ENCODE peak calls at places on chromosomes 13 and 19, in five cellular contexts. One of them, this sample, is unnamed.

GRCh38 chr19:3365447-3366103 is 808 bp upstream of the NFIC start:
- DNase-seq in hepatocyte: no peak
- DNase-seq in heart left ventricle: peak; percentile 82
- DNase-seq in ovary: peak; percentile 75
- DNase-seq in fibroblast of lung: no peak
- DNase-seq in this sample: peak; percentile 76

GRCh38 chr19:17468302-17469091 is 1.8 kb upstream of the SLC27A1 start:
- DNase-seq in hepatocyte: no peak
- DNase-seq in heart left ventricle: peak; percentile 93
- DNase-seq in ovary: peak; percentile 80
- DNase-seq in fibroblast of lung: no peak
- DNase-seq in this sample: peak; percentile 40

GRCh38 chr19:1523412-1524205 is at the start of gene PLK5:
- DNase-seq in hepatocyte: no peak
- DNase-seq in heart left ventricle: no peak
- DNase-seq in ovary: no peak
- DNase-seq in fibroblast of lung: no peak
- DNase-seq in this sample: no peak

GRCh38 chr19:4559569-4559968 is at the start of gene SEMA6B:
- DNase-seq in hepatocyte: peak; percentile 2
- DNase-seq in heart left ventricle: peak; percentile 65
- DNase-seq in ovary: no peak
- DNase-seq in fibroblast of lung: no peak
- DNase-seq in this sample: no peak

GRCh38 chr13:67140006-67140405 is 90.1 kb downstream of the PCDH9 start:
- DNase-seq in hepatocyte: no peak
- DNase-seq in heart left ventricle: no peak
- DNase-seq in ovary: no peak
- DNase-seq in fibroblast of lung: no peak
- DNase-seq in this sample: no peak

GRCh38 chr13:25207291-25207690 is 35.2 kb upstream of the AMER2 start:
- DNase-seq in hepatocyte: no peak
- DNase-seq in heart left ventricle: no peak
- DNase-seq in ovary: no peak
- DNase-seq in fibroblast of lung: no peak
- DNase-seq in this sample: no peak

GRCh38 chr19:38852231-38853044 is 2.7 kb upstream of the HNRNPL start:
- DNase-seq in hepatocyte: peak; percentile 66
- DNase-seq in heart left ventricle: peak; percentile 79
- DNase-seq in ovary: peak; percentile 82
- DNase-seq in fibroblast of lung: peak; percentile 60
- DNase-seq in this sample: no peak

GRCh38 chr19:4933528-4933927 is 24.2 kb downstream of the UHRF1 start:
- DNase-seq in hepatocyte: no peak
- DNase-seq in heart left ventricle: no peak
- DNase-seq in ovary: no peak
- DNase-seq in fibroblast of lung: peak; percentile 65
- DNase-seq in this sample: peak; percentile 32

GRCh38 chr19:51704601-51705000 is 11.5 kb downstream of the SPACA6 start:
- DNase-seq in hepatocyte: no peak
- DNase-seq in heart left ventricle: no peak
- DNase-seq in ovary: peak; percentile 63
- DNase-seq in fibroblast of lung: no peak
- DNase-seq in this sample: no peak

GRCh38 chr13:27182844-27183497 is 11.4 kb upstream of the USP12 start:
- DNase-seq in hepatocyte: peak; percentile 52
- DNase-seq in heart left ventricle: peak; percentile 62
- DNase-seq in ovary: no peak
- DNase-seq in fibroblast of lung: peak; percentile 81
- DNase-seq in this sample: peak; percentile 79

GRCh38 chr13:56201834-56202233 is 938.9 kb upstream of the PRR20A start:
- DNase-seq in hepatocyte: no peak
- DNase-seq in heart left ventricle: no peak
- DNase-seq in ovary: no peak
- DNase-seq in fibroblast of lung: no peak
- DNase-seq in this sample: no peak

GRCh38 chr19:13016628-13017305 is 21.5 kb downstream of the NFIX start:
- DNase-seq in hepatocyte: no peak
- DNase-seq in heart left ventricle: no peak
- DNase-seq in ovary: no peak
- DNase-seq in fibroblast of lung: no peak
- DNase-seq in this sample: no peak

GRCh38 chr19:51346742-51347141 is 4.8 kb upstream of the VSIG10L start:
- DNase-seq in hepatocyte: no peak
- DNase-seq in heart left ventricle: no peak
- DNase-seq in ovary: no peak
- DNase-seq in fibroblast of lung: no peak
- DNase-seq in this sample: no peak

GRCh38 chr19:11663162-11663561 is 65.9 kb downstream of the ZNF627 start:
- DNase-seq in hepatocyte: no peak
- DNase-seq in heart left ventricle: no peak
- DNase-seq in ovary: no peak
- DNase-seq in fibroblast of lung: no peak
- DNase-seq in this sample: no peak

GRCh38 chr19:28468701-28469459 is 744.1 kb downstream of the UQCRFS1 start:
- DNase-seq in hepatocyte: peak; percentile 79
- DNase-seq in heart left ventricle: no peak
- DNase-seq in ovary: no peak
- DNase-seq in fibroblast of lung: no peak
- DNase-seq in this sample: no peak

GRCh38 chr19:49272204-49272603 is 52.8 kb downstream of the SLC6A16 start:
- DNase-seq in hepatocyte: no peak
- DNase-seq in heart left ventricle: no peak
- DNase-seq in ovary: no peak
- DNase-seq in fibroblast of lung: peak; percentile 22
- DNase-seq in this sample: peak; percentile 31

GRCh38 chr19:48556163-48556562 is 4.2 kb downstream of the SULT2B1 start:
- DNase-seq in hepatocyte: peak; percentile 82
- DNase-seq in heart left ventricle: no peak
- DNase-seq in ovary: no peak
- DNase-seq in fibroblast of lung: peak; percentile 68
- DNase-seq in this sample: peak; percentile 60

GRCh38 chr13:93413972-93414717 is 187.5 kb downstream of the GPC6 start:
- DNase-seq in hepatocyte: no peak
- DNase-seq in heart left ventricle: no peak
- DNase-seq in ovary: no peak
- DNase-seq in fibroblast of lung: peak; percentile 68
- DNase-seq in this sample: peak; percentile 57

GRCh38 chr13:50676602-50677001 is 166.9 kb downstream of the DLEU7 start:
- DNase-seq in hepatocyte: peak; percentile 47
- DNase-seq in heart left ventricle: no peak
- DNase-seq in ovary: no peak
- DNase-seq in fibroblast of lung: peak; percentile 31
- DNase-seq in this sample: peak; percentile 54

GRCh38 chr19:4993683-4994082 is 24.8 kb downstream of the KDM4B start:
- DNase-seq in hepatocyte: no peak
- DNase-seq in heart left ventricle: no peak
- DNase-seq in ovary: no peak
- DNase-seq in fibroblast of lung: no peak
- DNase-seq in this sample: no peak

GRCh38 chr19:10334340-10335148 is 1.2 kb upstream of the RAVER1 start:
- DNase-seq in hepatocyte: peak; percentile 96
- DNase-seq in heart left ventricle: peak; percentile 97
- DNase-seq in ovary: peak; percentile 96
- DNase-seq in fibroblast of lung: peak; percentile 95
- DNase-seq in this sample: peak; percentile 96

GRCh38 chr19:1624458-1624857 is 19.2 kb upstream of the UQCR11 start:
- DNase-seq in hepatocyte: peak; percentile 64
- DNase-seq in heart left ventricle: peak; percentile 48
- DNase-seq in ovary: no peak
- DNase-seq in fibroblast of lung: peak; percentile 57
- DNase-seq in this sample: peak; percentile 67

DNA sequence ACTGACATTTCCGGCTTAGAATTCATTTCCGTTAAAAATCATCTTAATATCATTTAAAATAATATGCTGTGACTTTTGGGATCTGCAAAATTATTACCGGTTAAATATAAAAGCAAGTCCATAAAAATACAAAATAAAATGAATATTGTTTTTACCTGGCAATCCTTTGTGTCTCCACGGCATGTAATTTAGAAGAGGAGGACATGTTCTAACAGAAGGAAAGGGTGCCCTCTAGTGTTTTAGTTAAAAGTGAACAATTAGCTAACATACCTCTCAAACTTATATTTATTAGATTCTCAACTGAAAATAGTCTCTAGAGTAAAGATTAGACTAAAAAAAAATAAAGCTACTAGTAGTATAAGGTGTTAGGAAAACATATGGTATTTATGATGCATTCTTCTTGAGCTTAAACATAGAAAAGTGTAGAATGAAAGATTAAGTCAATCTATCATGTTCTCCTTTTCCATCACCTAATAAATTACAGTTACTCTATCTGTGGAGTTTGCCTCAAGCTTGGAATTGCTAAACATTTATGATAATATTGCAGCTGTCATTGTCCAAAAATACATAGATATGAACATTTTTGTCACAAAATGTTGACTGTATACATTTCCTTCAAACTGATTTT is 676.7 kb upstream of the SPRY2 start:
- DNase-seq in hepatocyte: peak; percentile 77
- DNase-seq in heart left ventricle: no peak
- DNase-seq in ovary: no peak
- DNase-seq in fibroblast of lung: peak; percentile 77
- DNase-seq in this sample: peak; percentile 70
- TF ChIP-seq CTCF in hepatocyte: peak; percentile 77
- TF ChIP-seq CTCF in heart left ventricle: peak; percentile 51
- TF ChIP-seq CTCF in ovary: no peak
- TF ChIP-seq CTCF in fibroblast of lung: peak; percentile 15
- TF ChIP-seq CTCF in this sample: peak; percentile 51

GRCh38 chr19:58555920-58556632 is 1.2 kb upstream of the CHMP2A start:
- DNase-seq in hepatocyte: peak; percentile 16
- DNase-seq in heart left ventricle: peak; percentile 29
- DNase-seq in ovary: peak; percentile 61
- DNase-seq in fibroblast of lung: no peak
- DNase-seq in this sample: no peak
- H3K4me1 ChIP-seq in hepatocyte: peaks cover 27% of the 10 kb centered on the region
- H3K4me1 ChIP-seq in heart left ventricle: peaks cover 51% of the 10 kb centered on the region
- H3K4me1 ChIP-seq in ovary: peaks cover 19% of the 10 kb centered on the region
- H3K4me1 ChIP-seq in fibroblast of lung: peaks cover 20% of the 10 kb centered on the region
- H3K4me1 ChIP-seq in this sample: peaks cover 26% of the 10 kb centered on the region

GRCh38 chr13:37680137-37680536 is 81.6 kb upstream of the POSTN start:
- DNase-seq in hepatocyte: no peak
- DNase-seq in heart left ventricle: no peak
- DNase-seq in ovary: no peak
- DNase-seq in fibroblast of lung: no peak
- DNase-seq in this sample: no peak

GRCh38 chr13:37682496-37682895 is 83.9 kb upstream of the POSTN start:
- DNase-seq in hepatocyte: no peak
- DNase-seq in heart left ventricle: no peak
- DNase-seq in ovary: no peak
- DNase-seq in fibroblast of lung: no peak
- DNase-seq in this sample: no peak

GRCh38 chr13:37686501-37686900 is 87.9 kb upstream of the POSTN start:
- DNase-seq in hepatocyte: no peak
- DNase-seq in heart left ventricle: no peak
- DNase-seq in ovary: no peak
- DNase-seq in fibroblast of lung: no peak
- DNase-seq in this sample: no peak

GRCh38 chr13:37681295-37682032 is 82.9 kb upstream of the POSTN start:
- DNase-seq in hepatocyte: no peak
- DNase-seq in heart left ventricle: no peak
- DNase-seq in ovary: no peak
- DNase-seq in fibroblast of lung: peak; percentile 97
- DNase-seq in this sample: no peak

GRCh38 chr13:37685206-37685605 is 86.6 kb upstream of the POSTN start:
- DNase-seq in hepatocyte: no peak
- DNase-seq in heart left ventricle: no peak
- DNase-seq in ovary: no peak
- DNase-seq in fibroblast of lung: no peak
- DNase-seq in this sample: no peak
- TF ChIP-seq CTCF in hepatocyte: no peak
- TF ChIP-seq CTCF in heart left ventricle: no peak
- TF ChIP-seq CTCF in ovary: no peak
- TF ChIP-seq CTCF in fibroblast of lung: no peak
- TF ChIP-seq CTCF in this sample: no peak

DNA sequence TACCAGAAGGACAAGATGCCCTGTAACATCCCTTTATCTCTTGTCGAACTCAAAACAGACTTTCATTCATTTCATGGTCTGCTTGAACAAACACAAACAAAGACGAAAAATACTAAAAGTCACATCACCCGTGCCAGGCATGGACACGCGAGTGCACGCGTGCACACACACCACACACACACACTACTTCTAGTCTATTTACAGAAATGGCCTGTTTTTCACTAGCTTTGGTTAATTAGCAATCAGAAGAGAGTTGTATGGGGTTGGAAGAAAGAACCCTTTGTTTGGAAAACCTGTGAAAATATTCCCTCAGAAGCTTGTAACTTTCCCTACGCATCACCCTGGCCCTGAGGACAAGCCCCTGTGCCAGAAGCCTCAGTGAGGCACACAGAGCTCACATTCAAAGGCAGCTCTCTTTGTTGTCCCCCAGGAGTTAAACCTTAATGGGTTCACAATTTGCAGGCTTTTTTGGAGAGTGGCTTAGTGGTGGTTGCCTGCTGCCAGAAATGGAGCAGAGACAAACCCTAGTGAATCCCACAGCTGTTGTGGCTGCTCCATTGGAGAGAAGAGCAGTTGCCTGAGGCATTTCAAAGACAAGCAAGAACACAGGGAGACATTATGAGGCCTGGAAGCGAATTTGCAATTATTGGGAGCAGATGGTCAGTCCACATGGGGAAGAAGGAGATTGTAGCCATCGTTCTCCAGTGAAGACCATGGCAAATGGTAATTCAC is 55.9 kb downstream of the STARD13 start:
- DNase-seq in hepatocyte: no peak
- DNase-seq in heart left ventricle: peak; percentile 60
- DNase-seq in ovary: no peak
- DNase-seq in fibroblast of lung: no peak
- DNase-seq in this sample: no peak
- H3K4me1 ChIP-seq in hepatocyte: peaks cover 12% of the 10 kb centered on the region
- H3K4me1 ChIP-seq in heart left ventricle: peaks cover 46% of the 10 kb centered on the region
- H3K4me1 ChIP-seq in ovary: peaks cover 7% of the 10 kb centered on the region
- H3K4me1 ChIP-seq in fibroblast of lung: peaks cover 48% of the 10 kb centered on the region
- H3K4me1 ChIP-seq in this sample: peaks cover 47% of the 10 kb centered on the region

This sample was measured in cardiac muscle cell.